ENCODE peak calls at places on chromosomes 6 and 20, in seven cellular contexts. B, M, E, S, I, X and J are unnamed samples.

GRCh38 chr6:158028421-158028820 is 46.8 kb downstream of the SYNJ2 start:
- DNase-seq in E (peak; percentile 16), S (no peak), M (no peak), B (no peak), X (no peak), I (no peak), J (no peak)

GRCh38 chr6:124877468-124877867 is 84.8 kb upstream of the RNF217 start:
- DNase-seq in B (no peak), M (no peak), I (no peak), E (no peak), X (no peak), S (no peak), J (no peak)

GRCh38 chr6:70166088-70166958 is 136.6 kb downstream of the COL9A1 start:
- DNase-seq in M (peak; percentile 60), X (peak; percentile 30), I (peak; percentile 31), E (peak; percentile 38), S (peak; percentile 8), B (peak; percentile 29), J (no peak)

GRCh38 chr6:101477436-101477835 is 83.9 kb downstream of the GRIK2 start:
- DNase-seq in E (no peak), B (no peak), S (no peak), M (no peak), X (peak; percentile 0), I (no peak), J (no peak)

GRCh38 chr6:6661684-6662083 is 73.2 kb downstream of the LY86 start:
- DNase-seq in M (peak; percentile 75), E (peak; percentile 66), I (peak; percentile 26), B (peak; percentile 62), S (no peak), X (peak; percentile 54), J (no peak)

GRCh38 chr20:14445310-14445709 is 107.9 kb upstream of the FLRT3 start:
- DNase-seq in X (peak; percentile 23), I (peak; percentile 80), S (no peak), B (no peak), M (peak; percentile 21), E (peak; percentile 47), J (no peak)

GRCh38 chr20:34448517-34448916 is 67.7 kb upstream of the DYNLRB1 start:
- DNase-seq in E (no peak), B (no peak), M (no peak), I (no peak), S (no peak), X (no peak), J (no peak)

GRCh38 chr6:161583561-161583960 is 309.7 kb upstream of the AGPAT4 start:
- DNase-seq in X (no peak), E (no peak), I (peak; percentile 75), S (no peak), M (peak; percentile 8), B (no peak), J (no peak)

GRCh38 chr6:56949925-56950495 is 4.9 kb upstream of the BEND6 start:
- DNase-seq in E (peak; percentile 45), M (peak; percentile 48), I (no peak), B (no peak), X (no peak), S (no peak), J (no peak)

GRCh38 chr20:59068534-59068933 is 25.9 kb upstream of the PRELID3B start:
- DNase-seq in S (no peak), E (no peak), B (no peak), M (no peak), X (no peak), I (no peak), J (no peak)
- TF ChIP-seq CTCF in S (no peak), E (no peak), B (no peak), M (no peak), X (no peak), I (no peak), J (no peak)

GRCh38 chr20:40361916-40362315 is 327.1 kb downstream of the MAFB start:
- DNase-seq in X (no peak), S (no peak), B (no peak), M (no peak), I (no peak), E (no peak), J (no peak)
- TF ChIP-seq CTCF in X (no peak), S (no peak), B (no peak), M (no peak), I (no peak), E (no peak), J (no peak)

GRCh38 chr20:38387953-38388352 is 41.7 kb downstream of the LBP start:
- DNase-seq in X (no peak), M (no peak), S (no peak), I (no peak), E (no peak), B (no peak), J (no peak)
- TF ChIP-seq CTCF in X (peak; percentile 19), M (no peak), S (no peak), I (no peak), E (no peak), B (no peak), J (peak; percentile 31)

DNA sequence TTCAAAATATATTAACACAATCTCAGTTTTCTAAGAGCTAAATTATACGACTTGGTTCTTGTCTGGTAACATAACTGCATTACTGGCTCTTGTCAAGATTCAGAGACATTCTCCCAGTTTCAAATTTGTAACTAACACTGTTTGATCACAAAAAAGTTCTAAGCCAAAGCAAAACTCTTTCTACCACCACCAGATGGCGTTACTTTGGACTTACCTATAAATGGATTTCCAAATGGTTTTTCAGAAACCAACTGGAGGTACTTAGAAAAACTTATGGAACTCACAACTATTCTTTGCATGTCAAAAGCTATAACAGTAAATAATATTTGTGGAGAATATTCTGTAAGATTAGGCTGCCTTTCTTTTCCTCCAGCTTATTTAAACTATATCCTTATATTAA is 34.2 kb upstream of the GFRAL start:
- DNase-seq in B (no peak), M (peak; percentile 45), E (peak; percentile 6), I (peak; percentile 3), S (peak; percentile 11), X (no peak), J (no peak)
- TF ChIP-seq CTCF in B (no peak), M (peak; percentile 29), E (peak; percentile 18), I (peak; percentile 31), S (peak; percentile 64), X (peak; percentile 24), J (peak; percentile 8)